ENCODE peak calls at places on chromosomes 5 and 9, in ten cellular contexts. One of them, this sample, is unnamed. For H3K27me3 and H3K4me1, the result is how much of the 10 kb centered on the place peaks cover.

GRCh38 chr5:150485770-150486401 is 22.0 kb upstream of the NDST1 start:
- DNase-seq in colonic mucosa: peak
- DNase-seq in stomach: peak
- DNase-seq in GM23338: peak
- DNase-seq in thyroid gland: peak
- DNase-seq in PC-9: peak
- DNase-seq in vagina: no peak
- DNase-seq in gastrocnemius medialis: no peak
- DNase-seq in Caco-2: peak
- DNase-seq in fibroblast of lung: peak
- DNase-seq in this sample: peak

GRCh38 chr9:23674016-23674585 is 151.9 kb downstream of the ELAVL2 start:
- DNase-seq in colonic mucosa: no peak
- DNase-seq in stomach: no peak
- DNase-seq in GM23338: no peak
- DNase-seq in thyroid gland: no peak
- DNase-seq in PC-9: no peak
- DNase-seq in vagina: no peak
- DNase-seq in gastrocnemius medialis: no peak
- DNase-seq in Caco-2: no peak
- DNase-seq in fibroblast of lung: no peak
- DNase-seq in this sample: no peak

GRCh38 chr9:132181796-132182521 is 20.1 kb downstream of the NTNG2 start:
- DNase-seq in colonic mucosa: no peak
- DNase-seq in stomach: no peak
- DNase-seq in GM23338: no peak
- DNase-seq in thyroid gland: no peak
- DNase-seq in PC-9: no peak
- DNase-seq in vagina: no peak
- DNase-seq in gastrocnemius medialis: no peak
- DNase-seq in Caco-2: no peak
- DNase-seq in fibroblast of lung: no peak
- DNase-seq in this sample: no peak

GRCh38 chr5:21807953-21808352 is 1045.2 kb downstream of the CDH12 start:
- DNase-seq in colonic mucosa: no peak
- DNase-seq in stomach: no peak
- DNase-seq in GM23338: peak
- DNase-seq in thyroid gland: no peak
- DNase-seq in PC-9: peak
- DNase-seq in vagina: no peak
- DNase-seq in gastrocnemius medialis: no peak
- DNase-seq in Caco-2: no peak
- DNase-seq in fibroblast of lung: peak
- DNase-seq in this sample: no peak

GRCh38 chr9:122071716-122072115 is 21.4 kb downstream of the TTLL11 start:
- DNase-seq in colonic mucosa: no peak
- DNase-seq in stomach: no peak
- DNase-seq in GM23338: no peak
- DNase-seq in thyroid gland: no peak
- DNase-seq in PC-9: no peak
- DNase-seq in vagina: no peak
- DNase-seq in gastrocnemius medialis: no peak
- DNase-seq in Caco-2: no peak
- DNase-seq in fibroblast of lung: no peak
- DNase-seq in this sample: no peak

GRCh38 chr9:70411930-70412677 is 2.4 kb downstream of the KLF9 start:
- DNase-seq in colonic mucosa: peak
- DNase-seq in stomach: peak
- DNase-seq in GM23338: peak
- DNase-seq in thyroid gland: peak
- DNase-seq in PC-9: peak
- DNase-seq in vagina: peak
- DNase-seq in gastrocnemius medialis: peak
- DNase-seq in Caco-2: peak
- DNase-seq in fibroblast of lung: peak
- DNase-seq in this sample: peak

GRCh38 chr5:117177302-117177701 is 602.7 kb upstream of the SEMA6A start:
- DNase-seq in colonic mucosa: no peak
- DNase-seq in stomach: no peak
- DNase-seq in GM23338: no peak
- DNase-seq in thyroid gland: no peak
- DNase-seq in PC-9: no peak
- DNase-seq in vagina: no peak
- DNase-seq in gastrocnemius medialis: no peak
- DNase-seq in Caco-2: no peak
- DNase-seq in fibroblast of lung: no peak
- DNase-seq in this sample: no peak

GRCh38 chr9:6711403-6711802 is 46.4 kb upstream of the KDM4C start:
- DNase-seq in colonic mucosa: no peak
- DNase-seq in stomach: no peak
- DNase-seq in GM23338: no peak
- DNase-seq in thyroid gland: no peak
- DNase-seq in PC-9: no peak
- DNase-seq in vagina: no peak
- DNase-seq in gastrocnemius medialis: no peak
- DNase-seq in Caco-2: no peak
- DNase-seq in fibroblast of lung: peak
- DNase-seq in this sample: no peak

DNA sequence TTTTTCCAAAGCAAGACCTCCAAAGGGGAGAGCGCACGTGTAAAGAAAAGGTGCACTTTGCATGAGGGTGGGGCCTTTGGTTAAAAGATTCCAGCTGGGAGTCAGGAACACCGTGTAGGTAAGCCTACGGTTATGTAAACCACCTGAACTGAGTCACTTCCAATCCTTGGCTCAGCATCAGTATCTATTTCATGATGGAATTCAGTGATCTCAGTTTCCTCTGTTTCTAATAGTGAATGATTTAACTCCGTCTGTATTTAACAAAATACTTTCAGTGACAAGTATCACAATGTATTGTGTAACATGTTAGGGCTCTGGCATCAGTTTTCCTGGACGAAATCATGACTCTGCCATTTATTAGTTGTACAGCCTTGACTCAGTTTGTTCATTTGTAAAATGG is 1.3 kb upstream of the SVEP1 start:
- DNase-seq in colonic mucosa: no peak
- DNase-seq in stomach: no peak
- DNase-seq in GM23338: no peak
- DNase-seq in thyroid gland: no peak
- DNase-seq in PC-9: peak
- DNase-seq in vagina: no peak
- DNase-seq in gastrocnemius medialis: no peak
- DNase-seq in Caco-2: no peak
- DNase-seq in fibroblast of lung: peak
- DNase-seq in this sample: no peak
- H3K27me3 ChIP-seq in colonic mucosa: under half
- H3K27me3 ChIP-seq in stomach: under half
- H3K27me3 ChIP-seq in GM23338: half or more
- H3K27me3 ChIP-seq in thyroid gland: under half
- H3K27me3 ChIP-seq in PC-9: under half
- H3K27me3 ChIP-seq in vagina: under half
- H3K27me3 ChIP-seq in gastrocnemius medialis: under half
- H3K27me3 ChIP-seq in Caco-2: under half
- H3K27me3 ChIP-seq in fibroblast of lung: under half
- H3K27me3 ChIP-seq in this sample: under half

DNA sequence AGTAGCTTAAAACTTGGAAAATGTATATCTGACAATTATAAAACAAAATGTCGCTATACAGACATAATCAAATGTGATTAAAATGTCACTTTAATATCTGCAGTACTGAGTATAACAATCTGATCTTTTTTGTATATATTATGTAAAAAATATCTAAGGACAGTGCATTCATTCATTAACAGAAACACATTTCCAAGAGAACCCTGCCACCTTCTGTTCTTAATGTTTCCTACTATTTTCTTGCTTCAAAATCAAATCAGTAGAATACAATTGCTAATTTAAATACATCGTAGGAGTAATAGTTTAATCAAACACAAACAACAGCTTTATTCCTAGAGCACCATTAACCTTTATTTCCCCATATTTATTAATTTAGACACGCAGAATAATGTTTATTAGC is 142.6 kb upstream of the ST8SIA4 start:
- DNase-seq in colonic mucosa: no peak
- DNase-seq in stomach: no peak
- DNase-seq in GM23338: no peak
- DNase-seq in thyroid gland: no peak
- DNase-seq in PC-9: no peak
- DNase-seq in vagina: no peak
- DNase-seq in gastrocnemius medialis: no peak
- DNase-seq in Caco-2: no peak
- DNase-seq in fibroblast of lung: peak
- DNase-seq in this sample: no peak
- TF ChIP-seq CTCF in colonic mucosa: no peak
- TF ChIP-seq CTCF in stomach: no peak
- TF ChIP-seq CTCF in GM23338: no peak
- TF ChIP-seq CTCF in thyroid gland: no peak
- TF ChIP-seq CTCF in PC-9: peak
- TF ChIP-seq CTCF in vagina: no peak
- TF ChIP-seq CTCF in gastrocnemius medialis: no peak
- TF ChIP-seq CTCF in Caco-2: no peak
- TF ChIP-seq CTCF in fibroblast of lung: no peak
- TF ChIP-seq CTCF in this sample: peak

DNA sequence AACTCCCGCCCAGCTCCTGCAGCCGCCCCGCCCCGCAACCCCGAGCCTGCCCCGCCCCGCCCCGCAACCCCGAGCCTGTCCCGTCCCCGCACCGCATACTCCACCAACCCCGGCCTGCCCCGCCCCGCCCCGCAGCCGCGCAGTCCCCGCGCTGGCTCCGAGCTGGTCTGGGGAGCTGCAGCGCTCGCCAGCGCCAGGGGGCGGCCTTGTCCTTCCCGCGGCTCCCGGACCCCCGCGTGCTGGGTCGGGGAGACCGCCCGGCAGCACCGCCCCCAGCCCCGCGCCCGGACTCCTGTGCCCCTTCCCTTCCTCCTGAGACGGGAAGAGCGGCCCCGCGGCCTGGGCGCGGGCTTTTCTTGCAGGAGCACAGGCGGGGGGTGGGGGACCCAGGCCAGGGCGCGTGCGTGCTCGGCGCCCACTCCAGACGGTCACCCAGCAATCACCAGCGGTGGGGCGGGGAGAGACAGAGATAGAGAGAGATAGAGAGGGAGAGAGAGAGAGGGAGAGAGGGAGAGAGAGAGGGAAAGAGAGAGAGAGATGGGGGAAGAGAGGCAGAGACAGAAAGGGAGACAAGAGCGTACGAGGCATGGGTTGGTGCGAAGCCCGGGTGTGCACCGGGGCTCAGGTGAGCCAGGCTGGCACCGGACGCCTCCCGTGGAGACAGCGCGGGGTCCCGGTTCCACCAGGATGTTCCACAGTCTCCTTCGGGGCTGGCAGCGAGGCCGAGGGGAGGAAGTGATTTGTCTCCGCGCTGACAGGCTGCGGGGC is 14.7 kb upstream of the TMEM250 start:
- DNase-seq in colonic mucosa: no peak
- DNase-seq in stomach: no peak
- DNase-seq in GM23338: peak
- DNase-seq in thyroid gland: peak
- DNase-seq in PC-9: no peak
- DNase-seq in vagina: no peak
- DNase-seq in gastrocnemius medialis: no peak
- DNase-seq in Caco-2: peak
- DNase-seq in fibroblast of lung: peak
- DNase-seq in this sample: no peak
- H3K4me1 ChIP-seq in colonic mucosa: under half
- H3K4me1 ChIP-seq in stomach: under half
- H3K4me1 ChIP-seq in GM23338: under half
- H3K4me1 ChIP-seq in thyroid gland: under half
- H3K4me1 ChIP-seq in PC-9: under half
- H3K4me1 ChIP-seq in vagina: under half
- H3K4me1 ChIP-seq in gastrocnemius medialis: under half
- H3K4me1 ChIP-seq in Caco-2: under half
- H3K4me1 ChIP-seq in fibroblast of lung: under half
- H3K4me1 ChIP-seq in this sample: under half

GRCh38 chr5:174720066-174720611 is 4.2 kb upstream of the MSX2 start:
- DNase-seq in colonic mucosa: no peak
- DNase-seq in stomach: no peak
- DNase-seq in GM23338: peak
- DNase-seq in thyroid gland: no peak
- DNase-seq in PC-9: no peak
- DNase-seq in vagina: no peak
- DNase-seq in gastrocnemius medialis: no peak
- DNase-seq in Caco-2: no peak
- DNase-seq in fibroblast of lung: no peak
- DNase-seq in this sample: no peak

GRCh38 chr5:174720612-174721521 is 3.5 kb upstream of the MSX2 start:
- DNase-seq in colonic mucosa: no peak
- DNase-seq in stomach: no peak
- DNase-seq in GM23338: peak
- DNase-seq in thyroid gland: peak
- DNase-seq in PC-9: no peak
- DNase-seq in vagina: no peak
- DNase-seq in gastrocnemius medialis: no peak
- DNase-seq in Caco-2: peak
- DNase-seq in fibroblast of lung: no peak
- DNase-seq in this sample: no peak

GRCh38 chr5:174722500-174722899 is 1.9 kb upstream of the MSX2 start:
- DNase-seq in colonic mucosa: no peak
- DNase-seq in stomach: no peak
- DNase-seq in GM23338: no peak
- DNase-seq in thyroid gland: no peak
- DNase-seq in PC-9: no peak
- DNase-seq in vagina: no peak
- DNase-seq in gastrocnemius medialis: no peak
- DNase-seq in Caco-2: no peak
- DNase-seq in fibroblast of lung: no peak
- DNase-seq in this sample: no peak

GRCh38 chr5:174723315-174723978 is 935 bp upstream of the MSX2 start:
- DNase-seq in colonic mucosa: no peak
- DNase-seq in stomach: no peak
- DNase-seq in GM23338: no peak
- DNase-seq in thyroid gland: no peak
- DNase-seq in PC-9: no peak
- DNase-seq in vagina: no peak
- DNase-seq in gastrocnemius medialis: no peak
- DNase-seq in Caco-2: no peak
- DNase-seq in fibroblast of lung: no peak
- DNase-seq in this sample: no peak

DNA sequence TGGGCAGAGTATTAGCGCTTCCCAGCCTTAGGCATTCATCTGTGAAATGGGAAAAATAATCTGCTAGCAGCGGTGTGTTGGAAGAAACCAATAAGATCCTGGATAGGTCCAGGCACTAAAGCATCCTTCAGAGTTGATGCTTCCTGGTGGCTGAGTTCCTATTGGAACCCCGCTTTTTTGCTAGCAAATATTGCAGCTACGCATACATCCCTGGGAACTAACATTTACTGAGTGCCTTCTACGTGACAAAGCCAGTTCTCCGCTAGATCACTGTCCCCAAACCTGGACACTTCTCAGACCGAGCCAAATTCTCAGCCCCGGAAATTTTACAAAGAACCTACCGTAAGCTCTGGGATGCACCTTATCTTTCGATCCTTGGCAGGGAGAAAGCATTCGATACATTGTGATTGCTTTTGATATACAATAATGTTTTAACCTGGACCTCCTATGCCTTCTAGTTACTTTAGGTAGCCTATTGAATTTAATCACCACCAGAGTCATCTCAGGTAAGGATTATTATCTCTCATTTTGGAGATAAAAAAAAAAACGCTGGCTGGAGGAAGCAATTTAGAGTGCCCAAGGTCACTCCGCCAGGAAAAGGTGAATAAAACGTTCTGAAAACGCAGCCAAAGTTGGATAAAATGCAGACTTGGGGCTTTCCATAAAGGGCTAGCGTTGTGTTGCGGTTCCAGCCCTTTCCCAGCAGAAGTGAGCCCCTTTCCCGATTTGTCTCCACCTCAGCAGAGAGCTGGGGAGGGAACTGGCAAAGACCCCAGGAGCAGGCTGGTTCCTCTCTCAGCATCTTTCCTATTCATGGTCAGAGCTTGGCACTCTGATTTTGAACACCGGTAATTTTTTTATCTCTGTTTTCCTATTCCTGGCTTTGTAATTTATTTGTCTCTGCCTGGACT is 2.6 kb upstream of the MSX2 start:
- DNase-seq in colonic mucosa: no peak
- DNase-seq in stomach: no peak
- DNase-seq in GM23338: no peak
- DNase-seq in thyroid gland: no peak
- DNase-seq in PC-9: no peak
- DNase-seq in vagina: no peak
- DNase-seq in gastrocnemius medialis: no peak
- DNase-seq in Caco-2: no peak
- DNase-seq in fibroblast of lung: no peak
- DNase-seq in this sample: no peak
- H3K27me3 ChIP-seq in colonic mucosa: half or more
- H3K27me3 ChIP-seq in stomach: under half
- H3K27me3 ChIP-seq in GM23338: half or more
- H3K27me3 ChIP-seq in thyroid gland: under half
- H3K27me3 ChIP-seq in PC-9: half or more
- H3K27me3 ChIP-seq in vagina: under half
- H3K27me3 ChIP-seq in gastrocnemius medialis: half or more
- H3K27me3 ChIP-seq in Caco-2: under half
- H3K27me3 ChIP-seq in fibroblast of lung: under half
- H3K27me3 ChIP-seq in this sample: half or more

This sample was measured in upper lobe of right lung.